ENCODE peak calls at places on chromosome 12, in four cellular contexts. Y, M, U and W are unnamed samples.

GRCh38 chr12:130828895-130829294 is 10.2 kb downstream of the STX2 start:
- DNase-seq in Y (no peak), M (no peak), U (no peak), W (no peak)

GRCh38 chr12:1919284-1919683 is 832 bp upstream of the CACNA2D4 start:
- DNase-seq in Y (no peak), M (no peak), U (no peak), W (no peak)

GRCh38 chr12:34607520-34608195 is 585.4 kb downstream of the ALG10 start:
- DNase-seq in Y (no peak), M (no peak), U (no peak), W (no peak)

GRCh38 chr12:29710104-29710503 is 73.6 kb downstream of the TMTC1 start:
- DNase-seq in Y (no peak), M (peak; percentile 1), U (no peak), W (no peak)

GRCh38 chr12:57536597-57536942 is 10.4 kb downstream of the DCTN2 start:
- DNase-seq in Y (no peak), M (no peak), U (no peak), W (no peak)

GRCh38 chr12:132014915-132015280 is 65.2 kb downstream of the EP400 start:
- DNase-seq in Y (no peak), M (no peak), U (no peak), W (no peak)

GRCh38 chr12:124953689-124954405 is 35.1 kb downstream of the DHX37 start:
- DNase-seq in Y (no peak), M (no peak), U (no peak), W (no peak)

GRCh38 chr12:96246926-96247566 is 52.9 kb downstream of the ELK3 start:
- DNase-seq in Y (no peak), M (no peak), U (no peak), W (no peak)

GRCh38 chr12:32515137-32515860 is 115.9 kb downstream of the FGD4 start:
- DNase-seq in Y (no peak), M (no peak), U (no peak), W (no peak)

GRCh38 chr12:2561367-2561766 is 233.4 kb upstream of the FKBP4 start:
- DNase-seq in Y (no peak), M (no peak), U (no peak), W (no peak)

GRCh38 chr12:87931764-87932163 is 97.4 kb downstream of the C12orf50 start:
- DNase-seq in Y (no peak), M (no peak), U (no peak), W (no peak)

GRCh38 chr12:94240171-94240570 is 91.8 kb downstream of the PLXNC1 start:
- DNase-seq in Y (peak; percentile 58), M (no peak), U (no peak), W (no peak)

GRCh38 chr12:55966408-55967281 is at the start of gene CDK2:
- DNase-seq in Y (peak; percentile 91), M (peak; percentile 97), U (peak; percentile 76), W (peak; percentile 94)

GRCh38 chr12:5318874-5319273 is 113.0 kb upstream of the NTF3 start:
- DNase-seq in Y (no peak), M (no peak), U (no peak), W (no peak)

GRCh38 chr12:63668028-63668799 is at the start of gene DPY19L2:
- DNase-seq in Y (peak; percentile 49), M (peak; percentile 80), U (peak; percentile 67), W (peak; percentile 53)

GRCh38 chr12:13348464-13348863 is 151.9 kb downstream of the EMP1 start:
- DNase-seq in Y (no peak), M (no peak), U (no peak), W (no peak)

GRCh38 chr12:49582201-49582600 is 14.3 kb upstream of the MCRS1 start:
- DNase-seq in Y (no peak), M (no peak), U (no peak), W (no peak)

GRCh38 chr12:15268927-15269552 is 47.8 kb upstream of the RERG start:
- DNase-seq in Y (peak; percentile 15), M (peak; percentile 32), U (no peak), W (peak; percentile 45)

GRCh38 chr12:74317078-74317581 is 220.5 kb upstream of the ATXN7L3B start:
- DNase-seq in Y (no peak), M (no peak), U (no peak), W (no peak)

GRCh38 chr12:11959117-11959823 is 111.5 kb upstream of the BCL2L14 start:
- DNase-seq in Y (no peak), M (peak; percentile 15), U (no peak), W (peak; percentile 47)

GRCh38 chr12:20472089-20472488 is 103.8 kb downstream of the PDE3A start:
- DNase-seq in Y (no peak), M (no peak), U (no peak), W (no peak)

GRCh38 chr12:41304526-41304925 is 116.4 kb downstream of the PDZRN4 start:
- DNase-seq in Y (no peak), M (no peak), U (no peak), W (no peak)

GRCh38 chr12:132423251-132424117 is 66.5 kb upstream of the FBRSL1 start:
- DNase-seq in Y (peak; percentile 52), M (peak; percentile 35), U (no peak), W (no peak)

GRCh38 chr12:55703976-55704761 is 3.5 kb downstream of the ITGA7 start:
- DNase-seq in Y (no peak), M (no peak), U (no peak), W (no peak)

GRCh38 chr12:92331383-92331782 is 185.7 kb upstream of the BTG1 start:
- DNase-seq in Y (no peak), M (no peak), U (no peak), W (no peak)

GRCh38 chr12:34286934-34287333 is 264.6 kb downstream of the ALG10 start:
- DNase-seq in Y (no peak), M (no peak), U (no peak), W (no peak)

GRCh38 chr12:23083267-23083666 is 458.3 kb downstream of the ETNK1 start:
- DNase-seq in Y (no peak), M (no peak), U (no peak), W (no peak)

GRCh38 chr12:66149702-66150398 is 19.3 kb upstream of the LLPH start:
- DNase-seq in Y (no peak), M (no peak), U (no peak), W (no peak)

GRCh38 chr12:100987552-100988277 is 193.1 kb downstream of the ANO4 start:
- DNase-seq in Y (peak; percentile 72), M (peak; percentile 10), U (no peak), W (peak; percentile 18)